ENCODE peak calls at places on chromosome 7, in six cellular contexts. W, R, A, X, P and F are unnamed samples.

GRCh38 chr7:155523168-155523675 is 23.1 kb downstream of the CNPY1 start:
- DNase-seq in W (no peak), R (no peak), A (no peak), X (no peak), P (no peak), F (no peak)

GRCh38 chr7:24828871-24829661 is 71.8 kb upstream of the GSDME start:
- DNase-seq in W (peak; percentile 34), R (no peak), A (no peak), X (no peak), P (peak; percentile 34), F (no peak)

GRCh38 chr7:27160147-27160545 is 3.7 kb upstream of the HOXA7 start:
- DNase-seq in W (no peak), R (no peak), A (no peak), X (no peak), P (no peak), F (no peak)

GRCh38 chr7:116461500-116461899 is 38.0 kb upstream of the CAV2 start:
- DNase-seq in W (no peak), R (peak; percentile 42), A (no peak), X (peak; percentile 41), P (no peak), F (no peak)

GRCh38 chr7:122605929-122606328 is 93.0 kb downstream of the RNF133 start:
- DNase-seq in W (no peak), R (no peak), A (no peak), X (no peak), P (no peak), F (no peak)

GRCh38 chr7:2651847-2652735 is 20.3 kb downstream of the TTYH3 start:
- DNase-seq in W (no peak), R (no peak), A (no peak), X (no peak), P (peak; percentile 99), F (no peak)

GRCh38 chr7:124720195-124720594 is 45.4 kb downstream of the GPR37 start:
- DNase-seq in W (peak; percentile 82), R (no peak), A (no peak), X (peak; percentile 60), P (no peak), F (peak; percentile 64)

GRCh38 chr7:28808786-28809533 is 149.2 kb downstream of the TRIL start:
- DNase-seq in W (peak; percentile 39), R (no peak), A (no peak), X (peak; percentile 54), P (no peak), F (no peak)

GRCh38 chr7:136086712-136087111 is 109.6 kb upstream of the MTPN start:
- DNase-seq in W (peak; percentile 96), R (peak; percentile 89), A (peak; percentile 61), X (peak; percentile 84), P (peak; percentile 92), F (peak; percentile 79)

GRCh38 chr7:47780555-47780954 is 167.7 kb downstream of the PKD1L1 start:
- DNase-seq in W (no peak), R (no peak), A (no peak), X (no peak), P (no peak), F (no peak)

GRCh38 chr7:4837041-4837813 is 24.6 kb downstream of the PAPOLB start:
- DNase-seq in W (no peak), R (no peak), A (no peak), X (no peak), P (no peak), F (no peak)

GRCh38 chr7:18162653-18163052 is 135.0 kb upstream of the PRPS1L1 start:
- DNase-seq in W (no peak), R (no peak), A (no peak), X (no peak), P (no peak), F (no peak)

GRCh38 chr7:138374119-138374693 is 85.9 kb upstream of the TRIM24 start:
- DNase-seq in W (no peak), R (no peak), A (no peak), X (no peak), P (no peak), F (no peak)

GRCh38 chr7:81887098-81887497 is 117.3 kb upstream of the HGF start:
- DNase-seq in W (no peak), R (peak; percentile 82), A (no peak), X (no peak), P (no peak), F (no peak)

GRCh38 chr7:1247527-1248041 is 14.9 kb downstream of the UNCX start:
- DNase-seq in W (peak; percentile 36), R (no peak), A (no peak), X (no peak), P (no peak), F (no peak)

GRCh38 chr7:65239707-65240352 is 133.8 kb upstream of the ZNF92 start:
- DNase-seq in W (peak; percentile 65), R (no peak), A (no peak), X (peak; percentile 4), P (peak; percentile 28), F (no peak)

GRCh38 chr7:96061844-96062243 is 260.1 kb downstream of the SLC25A13 start:
- DNase-seq in W (no peak), R (no peak), A (no peak), X (no peak), P (no peak), F (peak; percentile 75)

GRCh38 chr7:95871078-95871848 is 98.9 kb downstream of the DYNC1I1 start:
- DNase-seq in W (peak; percentile 62), R (peak; percentile 80), A (no peak), X (peak; percentile 50), P (peak; percentile 88), F (peak; percentile 66)

GRCh38 chr7:143321242-143321641 is 5.3 kb downstream of the CLCN1 start:
- DNase-seq in W (no peak), R (no peak), A (no peak), X (no peak), P (no peak), F (no peak)

GRCh38 chr7:42373285-42373684 is 136.3 kb upstream of the GLI3 start:
- DNase-seq in W (peak; percentile 69), R (no peak), A (no peak), X (no peak), P (no peak), F (no peak)

GRCh38 chr7:26436996-26437547 is 145.4 kb downstream of the SNX10 start:
- DNase-seq in W (no peak), R (no peak), A (no peak), X (no peak), P (no peak), F (no peak)

GRCh38 chr7:1418505-1419309 is 40.6 kb downstream of the MICALL2 start:
- DNase-seq in W (peak; percentile 51), R (peak; percentile 15), A (no peak), X (peak; percentile 43), P (peak; percentile 77), F (peak; percentile 30)

GRCh38 chr7:149741629-149742028 is 31.8 kb downstream of the ZNF467 start:
- DNase-seq in W (peak; percentile 30), R (peak; percentile 58), A (no peak), X (peak; percentile 21), P (peak; percentile 20), F (no peak)